ENCODE peak calls at places on chromosome 20, in four cellular contexts. R, M, K and Z are unnamed samples. For H3K79me1, the result is how much of the 10 kb centered on the place peaks cover.

GRCh38 chr20:14449323-14449722 is 111.9 kb upstream of the FLRT3 start:
- DNase-seq in R (no peak), M (no peak), K (peak), Z (no peak)

GRCh38 chr20:11315506-11315905 is 602.2 kb upstream of the BTBD3 start:
- DNase-seq in R (no peak), M (no peak), K (no peak), Z (no peak)

GRCh38 chr20:52972190-52972937 is at the start of gene TSHZ2:
- DNase-seq in R (peak), M (no peak), K (peak), Z (no peak)

GRCh38 chr20:34058831-34059230 is 53.2 kb downstream of the EIF2S2 start:
- DNase-seq in R (no peak), M (no peak), K (peak), Z (no peak)

GRCh38 chr20:45017281-45017680 is 51.0 kb downstream of the STK4 start:
- DNase-seq in R (peak), M (no peak), K (no peak), Z (no peak)

GRCh38 chr20:57810511-57811372 is 100.9 kb upstream of the PMEPA1 start:
- DNase-seq in R (no peak), M (peak), K (no peak), Z (peak)

GRCh38 chr20:51529758-51530157 is 12.8 kb downstream of the NFATC2 start:
- DNase-seq in R (no peak), M (no peak), K (peak), Z (no peak)

GRCh38 chr20:34996243-34996984 is 40.7 kb downstream of the MYH7B start:
- DNase-seq in R (no peak), M (no peak), K (no peak), Z (no peak)

GRCh38 chr20:8293791-8294190 is 161.7 kb downstream of the PLCB1 start:
- DNase-seq in R (no peak), M (no peak), K (peak), Z (no peak)

GRCh38 chr20:35344354-35344837 is 52.2 kb upstream of the FAM83C start:
- DNase-seq in R (no peak), M (no peak), K (peak), Z (no peak)

GRCh38 chr20:4225778-4226177 is 210.4 kb upstream of the RNF24 start:
- DNase-seq in R (no peak), M (no peak), K (peak), Z (no peak)

GRCh38 chr20:51387125-51387865 is 155.2 kb downstream of the NFATC2 start:
- DNase-seq in R (peak), M (no peak), K (peak), Z (no peak)

GRCh38 chr20:22501034-22501433 is 83.3 kb downstream of the FOXA2 start:
- DNase-seq in R (no peak), M (no peak), K (no peak), Z (no peak)

GRCh38 chr20:6697228-6697972 is 70.1 kb upstream of the BMP2 start:
- DNase-seq in R (no peak), M (no peak), K (no peak), Z (no peak)

GRCh38 chr20:64103871-64104666 is 3.3 kb downstream of the NPBWR2 start:
- DNase-seq in R (no peak), M (no peak), K (no peak), Z (no peak)

GRCh38 chr20:7437311-7437710 is 502.9 kb downstream of the HAO1 start:
- DNase-seq in R (no peak), M (no peak), K (no peak), Z (no peak)

GRCh38 chr20:36744764-36745191 is 1.1 kb downstream of the NDRG3 start:
- DNase-seq in R (peak), M (no peak), K (peak), Z (no peak)

DNA sequence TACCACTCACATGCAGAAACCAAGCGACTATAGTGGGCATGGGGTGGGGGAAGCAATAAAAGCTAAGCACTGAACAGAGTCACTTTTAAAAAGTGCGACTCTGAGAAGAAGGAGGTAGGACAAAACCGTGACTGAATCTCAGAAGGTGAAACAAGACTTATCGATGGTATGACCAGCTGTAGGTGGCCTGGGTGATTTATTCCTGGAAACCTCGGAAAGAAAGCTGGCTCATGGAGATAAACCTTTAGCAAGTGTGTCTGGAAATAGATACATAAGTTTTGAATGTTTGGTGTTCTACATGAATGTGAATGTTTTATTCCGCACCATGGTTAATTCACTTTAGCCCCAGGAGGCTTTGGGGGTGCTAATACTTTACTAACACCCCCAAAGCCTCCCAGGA is 43.9 kb downstream of the BANF2 start:
- DNase-seq in R (no peak), M (no peak), K (no peak), Z (no peak)
- H3K23ac ChIP-seq in R (no peak), M (no peak), K (no peak), Z (no peak)

GRCh38 chr20:47330071-47330470 is 26.4 kb downstream of the ZMYND8 start:
- DNase-seq in R (no peak), M (no peak), K (no peak), Z (no peak)

GRCh38 chr20:47334022-47334551 is 22.4 kb downstream of the ZMYND8 start:
- DNase-seq in R (no peak), M (no peak), K (peak), Z (peak)

GRCh38 chr20:47335251-47336012 is 21.1 kb downstream of the ZMYND8 start:
- DNase-seq in R (no peak), M (no peak), K (no peak), Z (no peak)

GRCh38 chr20:47330933-47331708 is 25.4 kb downstream of the ZMYND8 start:
- DNase-seq in R (no peak), M (no peak), K (peak), Z (peak)

DNA sequence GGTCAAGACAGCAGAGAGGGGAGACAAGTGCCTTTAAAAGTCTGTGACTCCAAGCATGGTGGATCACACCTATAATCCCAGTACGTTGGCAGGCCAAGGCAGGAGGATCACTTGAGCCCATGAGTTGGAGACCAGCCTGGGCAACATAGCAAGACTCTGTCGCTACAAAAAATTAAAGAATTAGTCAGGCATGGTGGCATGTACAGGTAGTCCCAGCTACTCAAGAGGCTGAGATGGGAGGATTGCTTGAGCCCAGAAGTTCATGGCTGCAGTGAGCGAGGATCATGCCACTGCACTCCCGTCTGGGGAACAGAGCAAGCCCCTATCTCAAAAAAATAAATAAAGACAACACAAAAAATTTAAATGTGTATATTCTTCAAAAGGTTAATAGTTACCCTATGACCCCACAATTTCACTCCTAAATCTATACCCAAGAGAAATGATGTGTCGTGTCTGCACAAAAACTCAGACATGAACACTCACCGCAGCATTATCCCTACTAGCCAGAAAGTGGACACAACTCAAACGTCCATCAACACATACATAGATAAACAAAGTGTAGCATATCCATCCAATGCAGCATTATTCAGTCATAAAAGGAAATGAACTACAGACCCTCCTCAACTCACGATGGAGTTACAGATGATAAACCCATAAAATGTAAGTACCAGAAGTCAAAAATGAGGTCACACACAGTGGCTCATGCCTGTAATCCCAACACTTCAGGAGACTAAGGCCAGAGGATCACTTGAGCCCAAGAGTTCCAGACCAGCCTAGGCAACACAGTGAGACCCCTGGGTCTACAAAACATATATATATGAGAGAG is 23.9 kb downstream of the ZMYND8 start:
- DNase-seq in R (no peak), M (no peak), K (no peak), Z (no peak)
- H2AFZ ChIP-seq in R (no peak), M (no peak), K (no peak), Z (no peak)

DNA sequence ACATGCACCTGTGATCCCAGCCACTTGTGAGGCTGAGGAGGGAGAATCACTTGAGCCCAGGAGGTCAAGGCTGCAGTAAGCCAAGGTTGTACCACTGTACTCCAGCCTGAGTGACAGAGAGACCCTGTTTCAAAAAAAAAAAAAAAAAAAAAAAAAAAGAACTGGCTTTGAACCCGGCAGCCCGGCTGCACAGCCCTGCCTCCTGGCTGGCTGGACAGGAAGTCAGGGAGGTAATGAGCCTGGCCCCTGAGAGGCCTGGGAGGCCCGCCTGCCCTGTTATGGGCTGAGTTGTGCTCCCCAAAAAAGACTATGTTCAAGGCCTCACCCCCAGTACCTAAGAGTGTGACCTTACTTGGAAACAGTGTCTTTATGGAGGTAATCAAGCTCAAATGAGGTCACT is 65.6 kb downstream of the ABHD12 start:
- DNase-seq in R (no peak), M (no peak), K (no peak), Z (no peak)
- H3K79me1 ChIP-seq in R (under half), M (under half), K (under half), Z (under half)

DNA sequence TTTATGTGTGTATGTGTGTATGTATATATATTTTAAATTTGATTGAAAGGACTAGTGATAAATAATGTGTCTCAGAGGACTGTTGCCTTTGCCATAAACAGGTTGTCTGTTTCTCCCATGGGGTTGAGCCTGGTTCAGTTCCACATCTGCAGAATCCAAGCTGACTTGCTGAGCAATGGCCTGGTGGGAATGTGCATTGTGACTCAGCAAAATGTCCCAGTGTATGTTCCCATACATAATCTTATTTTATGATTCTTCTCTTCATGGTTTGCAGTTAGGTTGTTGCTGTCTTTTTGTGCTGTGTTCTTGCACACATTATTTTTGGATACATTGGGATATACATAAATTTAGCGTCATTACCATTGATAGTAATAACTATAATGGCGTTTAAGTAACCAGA is 115.6 kb upstream of the SLC24A3 start:
- DNase-seq in R (no peak), M (no peak), K (no peak), Z (no peak)
- H3K23ac ChIP-seq in R (no peak), M (no peak), K (no peak), Z (no peak)

GRCh38 chr20:3102575-3103368 is 18.2 kb upstream of the AVP start:
- DNase-seq in R (no peak), M (no peak), K (no peak), Z (no peak)
- H2AFZ ChIP-seq in R (no peak), M (peak), K (no peak), Z (no peak)

GRCh38 chr20:62158541-62158940 is 15.0 kb downstream of the SS18L1 start:
- DNase-seq in R (no peak), M (no peak), K (no peak), Z (no peak)
- H3K79me1 ChIP-seq in R (under half), M (under half), K (under half), Z (under half)